ENCODE peak calls at places on chromosomes 5 and 9, in eight cellular contexts. G is amniotic stem cell; D is naive thymus-derived CD8-positive, alpha-beta T cell; R is sciatic nerve; H is H54; P is activated T-cell treated with anti-CD3 and anti-CD28 coated beads, Interleukin-2, amount 50 U/mL, for 72 hours; O is HuH-7.5; Y is MM.1S. E is an unnamed sample.

GRCh38 chr5:81140942-81141341 is 92.2 kb upstream of the CKMT2 start:
- DNase-seq in G (peak), D (no peak), R (peak), H (no peak), P (no peak), O (no peak), Y (no peak), E (no peak)

GRCh38 chr5:58149345-58149744 is 310.5 kb downstream of the PLK2 start:
- DNase-seq in G (no peak), D (no peak), R (no peak), H (no peak), P (no peak), O (no peak), Y (no peak), E (no peak)

GRCh38 chr5:78698218-78698751 is 49.7 kb upstream of the LHFPL2 start:
- DNase-seq in G (no peak), D (no peak), R (no peak), H (no peak), P (no peak), O (no peak), Y (no peak), E (no peak)

GRCh38 chr5:151408633-151409243 is 38.7 kb upstream of the SLC36A1 start:
- DNase-seq in G (no peak), D (no peak), R (no peak), H (no peak), P (no peak), O (no peak), Y (no peak), E (no peak)

GRCh38 chr5:91419571-91420537 is 36.7 kb upstream of the ARRDC3 start:
- DNase-seq in G (no peak), D (peak), R (peak), H (no peak), P (peak), O (no peak), Y (peak), E (no peak)

GRCh38 chr5:33166522-33166921 is 274.2 kb upstream of the TARS1 start:
- DNase-seq in G (no peak), D (no peak), R (no peak), H (no peak), P (no peak), O (no peak), Y (no peak), E (no peak)

GRCh38 chr9:92715488-92716231 is 45.7 kb upstream of the IPPK start:
- DNase-seq in G (no peak), D (no peak), R (peak), H (no peak), P (no peak), O (no peak), Y (no peak), E (no peak)

GRCh38 chr9:130100681-130101080 is 47.0 kb downstream of the GPR107 start:
- DNase-seq in G (no peak), D (no peak), R (no peak), H (no peak), P (no peak), O (no peak), Y (no peak), E (no peak)

GRCh38 chr5:39013938-39014337 is 60.3 kb downstream of the RICTOR start:
- DNase-seq in G (no peak), D (no peak), R (no peak), H (no peak), P (no peak), O (no peak), Y (no peak), E (no peak)

E was measured in NCI-H187 treated with DMSO at 0.1 percent for 48 hours.